ENCODE peak calls at places on chromosomes 3 and 15, in six cellular contexts. One of them, this sample, is unnamed.

GRCh38 chr15:21261396-21261964 is 178.8 kb downstream of the POTEB3 start:
- DNase-seq in NT2/D1: no peak
- DNase-seq in tibial nerve: no peak
- DNase-seq in tibial artery: no peak
- DNase-seq in pancreas: no peak
- DNase-seq in HAP-1: no peak
- DNase-seq in this sample: no peak

GRCh38 chr15:85584791-85585360 is 204.5 kb downstream of the AKAP13 start:
- DNase-seq in pancreas: no peak
- DNase-seq in NT2/D1: no peak
- DNase-seq in tibial nerve: no peak
- DNase-seq in tibial artery: no peak
- DNase-seq in HAP-1: no peak
- DNase-seq in this sample: no peak

GRCh38 chr15:56261854-56262509 is 18.3 kb upstream of the RFX7 start:
- DNase-seq in tibial artery: no peak
- DNase-seq in HAP-1: no peak
- DNase-seq in tibial nerve: no peak
- DNase-seq in pancreas: no peak
- DNase-seq in NT2/D1: no peak
- DNase-seq in this sample: peak; percentile 29

GRCh38 chr3:77489216-77489615 is 449.3 kb downstream of the ROBO2 start:
- DNase-seq in NT2/D1: no peak
- DNase-seq in HAP-1: no peak
- DNase-seq in tibial nerve: no peak
- DNase-seq in tibial artery: no peak
- DNase-seq in pancreas: no peak
- DNase-seq in this sample: no peak

GRCh38 chr15:77826006-77826695 is 193.4 kb upstream of the LINGO1 start:
- DNase-seq in tibial nerve: no peak
- DNase-seq in pancreas: no peak
- DNase-seq in HAP-1: no peak
- DNase-seq in tibial artery: no peak
- DNase-seq in NT2/D1: no peak
- DNase-seq in this sample: no peak

GRCh38 chr15:74319596-74320357 is 47.7 kb downstream of the CYP11A1 start:
- DNase-seq in pancreas: no peak
- DNase-seq in tibial nerve: no peak
- DNase-seq in HAP-1: peak; percentile 84
- DNase-seq in tibial artery: no peak
- DNase-seq in NT2/D1: peak; percentile 85
- DNase-seq in this sample: no peak

GRCh38 chr15:85542895-85543331 is 162.5 kb downstream of the AKAP13 start:
- DNase-seq in pancreas: no peak
- DNase-seq in HAP-1: no peak
- DNase-seq in NT2/D1: no peak
- DNase-seq in tibial nerve: no peak
- DNase-seq in tibial artery: no peak
- DNase-seq in this sample: peak; percentile 68

GRCh38 chr3:52685285-52685704 is 418 bp downstream of the PBRM1 start:
- DNase-seq in NT2/D1: no peak
- DNase-seq in pancreas: peak; percentile 84
- DNase-seq in HAP-1: peak; percentile 89
- DNase-seq in tibial nerve: peak; percentile 45
- DNase-seq in tibial artery: peak; percentile 89
- DNase-seq in this sample: peak; percentile 25

GRCh38 chr15:94760348-94760747 is 529.0 kb downstream of the MCTP2 start:
- DNase-seq in NT2/D1: no peak
- DNase-seq in pancreas: no peak
- DNase-seq in tibial artery: no peak
- DNase-seq in tibial nerve: no peak
- DNase-seq in HAP-1: no peak
- DNase-seq in this sample: no peak

GRCh38 chr3:14253022-14253761 is 74.6 kb downstream of the LSM3 start:
- DNase-seq in HAP-1: no peak
- DNase-seq in tibial nerve: no peak
- DNase-seq in pancreas: no peak
- DNase-seq in NT2/D1: no peak
- DNase-seq in tibial artery: peak; percentile 69
- DNase-seq in this sample: peak; percentile 44

GRCh38 chr3:160792445-160793039 is 36.5 kb downstream of the PPM1L start:
- DNase-seq in tibial artery: no peak
- DNase-seq in NT2/D1: no peak
- DNase-seq in tibial nerve: no peak
- DNase-seq in pancreas: no peak
- DNase-seq in HAP-1: no peak
- DNase-seq in this sample: no peak

GRCh38 chr3:11810276-11810675 is 36.4 kb downstream of the TAMM41 start:
- DNase-seq in tibial nerve: no peak
- DNase-seq in pancreas: no peak
- DNase-seq in NT2/D1: no peak
- DNase-seq in HAP-1: no peak
- DNase-seq in tibial artery: no peak
- DNase-seq in this sample: peak; percentile 27

GRCh38 chr3:179589143-179589542 is 15.3 kb downstream of the MRPL47 start:
- DNase-seq in NT2/D1: no peak
- DNase-seq in pancreas: no peak
- DNase-seq in tibial nerve: no peak
- DNase-seq in tibial artery: no peak
- DNase-seq in HAP-1: no peak
- DNase-seq in this sample: no peak

GRCh38 chr3:61589856-61590255 is 28.5 kb downstream of the PTPRG start:
- DNase-seq in HAP-1: no peak
- DNase-seq in tibial artery: no peak
- DNase-seq in tibial nerve: no peak
- DNase-seq in NT2/D1: no peak
- DNase-seq in pancreas: no peak
- DNase-seq in this sample: peak; percentile 81

GRCh38 chr3:8888296-8888915 is 74.9 kb downstream of the RAD18 start:
- DNase-seq in tibial artery: no peak
- DNase-seq in tibial nerve: no peak
- DNase-seq in NT2/D1: no peak
- DNase-seq in pancreas: no peak
- DNase-seq in HAP-1: no peak
- DNase-seq in this sample: no peak

GRCh38 chr3:25820372-25820771 is 30.5 kb downstream of the OXSM start:
- DNase-seq in tibial artery: no peak
- DNase-seq in NT2/D1: peak; percentile 57
- DNase-seq in HAP-1: peak; percentile 81
- DNase-seq in pancreas: no peak
- DNase-seq in tibial nerve: no peak
- DNase-seq in this sample: peak; percentile 81

GRCh38 chr3:197088370-197088769 is 58.8 kb upstream of the MELTF start:
- DNase-seq in pancreas: no peak
- DNase-seq in tibial nerve: no peak
- DNase-seq in NT2/D1: no peak
- DNase-seq in HAP-1: no peak
- DNase-seq in tibial artery: no peak
- DNase-seq in this sample: no peak

GRCh38 chr3:98612996-98613517 is 19.6 kb upstream of the CPOX start:
- DNase-seq in tibial artery: no peak
- DNase-seq in pancreas: no peak
- DNase-seq in HAP-1: no peak
- DNase-seq in NT2/D1: no peak
- DNase-seq in tibial nerve: no peak
- DNase-seq in this sample: no peak

GRCh38 chr3:43217633-43218032 is 68.7 kb upstream of the SNRK start:
- DNase-seq in tibial nerve: no peak
- DNase-seq in HAP-1: no peak
- DNase-seq in NT2/D1: no peak
- DNase-seq in tibial artery: no peak
- DNase-seq in pancreas: no peak
- DNase-seq in this sample: no peak

GRCh38 chr3:73024836-73025235 is 28.2 kb downstream of the PPP4R2 start:
- DNase-seq in tibial artery: no peak
- DNase-seq in pancreas: no peak
- DNase-seq in tibial nerve: no peak
- DNase-seq in HAP-1: no peak
- DNase-seq in NT2/D1: no peak
- DNase-seq in this sample: peak; percentile 59

DNA sequence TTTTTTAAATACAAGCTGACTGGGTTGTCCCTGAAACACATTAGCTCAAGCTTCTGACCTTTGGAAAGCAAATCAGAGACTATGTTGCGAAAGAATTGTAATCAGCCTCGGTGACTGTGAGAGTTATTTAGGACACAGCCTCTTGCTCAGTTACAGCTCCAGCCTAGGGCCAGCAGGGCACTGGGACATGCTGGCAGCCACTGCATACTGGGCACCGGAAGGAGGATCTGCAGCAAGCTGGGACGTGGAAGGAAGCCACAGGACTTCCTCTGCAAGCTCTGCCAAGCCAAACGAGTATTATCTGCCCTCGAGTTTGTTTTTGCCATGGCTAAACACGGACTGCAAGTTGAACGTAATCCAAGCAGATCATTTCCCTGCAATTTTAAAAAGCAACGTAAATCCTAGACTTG is 24.4 kb upstream of the COPG1 start:
- DNase-seq in HAP-1: no peak
- DNase-seq in tibial artery: peak; percentile 91
- DNase-seq in NT2/D1: no peak
- DNase-seq in pancreas: peak; percentile 78
- DNase-seq in tibial nerve: peak; percentile 19
- DNase-seq in this sample: peak; percentile 69
- H3K4me3 ChIP-seq in HAP-1: no peak overlapping the region
- H3K4me3 ChIP-seq in tibial artery: peak overlapping the region; percentile 14
- H3K4me3 ChIP-seq in NT2/D1: no peak overlapping the region
- H3K4me3 ChIP-seq in pancreas: no peak overlapping the region
- H3K4me3 ChIP-seq in tibial nerve: no peak overlapping the region
- H3K4me3 ChIP-seq in this sample: no peak overlapping the region

GRCh38 chr3:46873521-46873920 is 4.0 kb upstream of the PTH1R start:
- DNase-seq in tibial artery: no peak
- DNase-seq in tibial nerve: no peak
- DNase-seq in NT2/D1: no peak
- DNase-seq in HAP-1: no peak
- DNase-seq in pancreas: no peak
- DNase-seq in this sample: no peak
- H3K27me3 ChIP-seq in tibial artery: no peaks in the 10 kb centered on the region
- H3K27me3 ChIP-seq in tibial nerve: no peaks in the 10 kb centered on the region
- H3K27me3 ChIP-seq in NT2/D1: peaks cover 3% of the 10 kb centered on the region
- H3K27me3 ChIP-seq in HAP-1: no peaks in the 10 kb centered on the region
- H3K27me3 ChIP-seq in pancreas: no peaks in the 10 kb centered on the region
- H3K27me3 ChIP-seq in this sample: peaks cover 16% of the 10 kb centered on the region

DNA sequence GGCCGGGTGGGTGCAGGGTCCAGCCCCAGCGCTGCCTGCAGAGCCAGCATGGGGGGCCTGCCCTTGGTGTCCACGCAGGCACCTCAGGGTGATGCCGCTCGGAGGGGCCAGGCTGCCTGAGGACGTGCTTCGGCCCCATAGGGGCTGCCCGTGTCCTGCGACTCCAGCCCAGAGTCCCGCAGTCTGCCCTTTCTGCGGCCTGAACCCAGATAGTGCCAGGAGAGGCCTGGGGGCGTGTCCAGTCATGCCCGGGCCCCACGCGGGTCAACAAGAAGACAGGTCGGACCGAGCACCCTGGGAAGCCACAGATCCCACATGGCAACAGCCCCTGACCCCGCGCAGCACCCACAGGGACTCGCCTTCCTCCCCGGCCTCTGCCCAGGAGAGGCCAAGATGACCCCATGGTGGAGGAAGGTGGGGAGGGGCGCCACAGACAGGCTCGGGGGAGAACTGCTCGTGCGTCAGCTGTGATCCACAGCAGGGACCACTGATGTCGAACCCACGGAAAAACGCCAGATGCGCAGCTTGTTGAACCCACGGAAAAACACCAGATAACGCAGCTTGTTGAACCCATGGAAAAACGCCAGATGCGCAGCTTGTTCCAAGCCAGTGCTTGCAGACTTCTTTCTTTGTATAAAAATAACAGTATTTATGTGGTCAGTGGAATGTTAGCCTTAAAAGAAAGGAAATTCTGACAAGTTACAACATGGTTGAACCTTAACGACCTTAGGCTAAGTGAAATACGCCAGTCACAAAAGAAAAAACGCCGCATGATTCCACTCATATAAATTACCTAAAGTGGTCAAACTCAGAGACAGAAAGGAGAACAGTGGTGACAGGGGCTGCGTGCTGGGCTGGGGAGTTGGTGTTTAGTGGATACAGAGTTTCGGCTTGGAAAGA is 28.5 kb downstream of the CYFIP1 start:
- DNase-seq in tibial nerve: no peak
- DNase-seq in pancreas: no peak
- DNase-seq in tibial artery: peak; percentile 87
- DNase-seq in HAP-1: no peak
- DNase-seq in NT2/D1: no peak
- DNase-seq in this sample: peak; percentile 23
- H3K4me3 ChIP-seq in tibial nerve: no peak overlapping the region
- H3K4me3 ChIP-seq in pancreas: no peak overlapping the region
- H3K4me3 ChIP-seq in tibial artery: peak overlapping the region; percentile 6
- H3K4me3 ChIP-seq in HAP-1: no peak overlapping the region
- H3K4me3 ChIP-seq in NT2/D1: no peak overlapping the region
- H3K4me3 ChIP-seq in this sample: no peak overlapping the region

GRCh38 chr15:100919481-100920405 is 586 bp downstream of the LRRK1 start:
- DNase-seq in NT2/D1: no peak
- DNase-seq in HAP-1: peak; percentile 47
- DNase-seq in tibial nerve: no peak
- DNase-seq in pancreas: peak; percentile 47
- DNase-seq in tibial artery: no peak
- DNase-seq in this sample: no peak
- H3K27me3 ChIP-seq in NT2/D1: peaks cover 66% of the 10 kb centered on the region
- H3K27me3 ChIP-seq in HAP-1: no peaks in the 10 kb centered on the region
- H3K27me3 ChIP-seq in tibial nerve: peaks cover 6% of the 10 kb centered on the region
- H3K27me3 ChIP-seq in pancreas: no peaks in the 10 kb centered on the region
- H3K27me3 ChIP-seq in tibial artery: peaks cover 8% of the 10 kb centered on the region
- H3K27me3 ChIP-seq in this sample: no peaks in the 10 kb centered on the region

GRCh38 chr3:42189071-42189470 is 76.9 kb downstream of the CCK start:
- DNase-seq in tibial artery: no peak
- DNase-seq in pancreas: no peak
- DNase-seq in NT2/D1: no peak
- DNase-seq in HAP-1: no peak
- DNase-seq in tibial nerve: no peak
- DNase-seq in this sample: no peak
- H3K4me3 ChIP-seq in tibial artery: no peak overlapping the region
- H3K4me3 ChIP-seq in pancreas: no peak overlapping the region
- H3K4me3 ChIP-seq in NT2/D1: no peak overlapping the region
- H3K4me3 ChIP-seq in HAP-1: no peak overlapping the region
- H3K4me3 ChIP-seq in tibial nerve: no peak overlapping the region
- H3K4me3 ChIP-seq in this sample: no peak overlapping the region